ENCODE peak calls at places on chromosomes 2 and 18, in four cellular contexts. J is ovary, Q is progenitor cell of endocrine pancreas, L is sigmoid colon. S is an unnamed sample.
A peak's percentile ranks its signal among the peaks of the same experiment; 100 is the strongest.

GRCh38 chr18:55634545-55634944 is 46.6 kb upstream of the TCF4 start:
- DNase-seq in J (no peak), Q (no peak), L (no peak), S (no peak)

GRCh38 chr2:46036929-46037328 is 260.3 kb upstream of the EPAS1 start:
- DNase-seq in J (no peak), Q (no peak), L (no peak), S (no peak)

GRCh38 chr2:181500201-181500600 is 43.0 kb downstream of the ITGA4 start:
- DNase-seq in J (no peak), Q (no peak), L (no peak), S (no peak)

GRCh38 chr2:157321514-157321913 is 4.1 kb downstream of the ERMN start:
- DNase-seq in J (no peak), Q (no peak), L (no peak), S (no peak)

GRCh38 chr2:88942793-88943192 is 251.3 kb downstream of the RPIA start:
- DNase-seq in J (no peak), Q (no peak), L (no peak), S (no peak)

GRCh38 chr2:26653207-26654060 is 12.3 kb upstream of the CIB4 start:
- DNase-seq in J (no peak), Q (no peak), L (no peak), S (peak; percentile 60)

GRCh38 chr2:180015951-180016709 is 9.0 kb upstream of the CWC22 start:
- DNase-seq in J (no peak), Q (no peak), L (no peak), S (no peak)

GRCh38 chr2:75022516-75022915 is 64.1 kb downstream of the POLE4 start:
- DNase-seq in J (no peak), Q (no peak), L (no peak), S (no peak)

GRCh38 chr2:182767578-182767977 is 51.5 kb downstream of the DNAJC10 start:
- DNase-seq in J (no peak), Q (no peak), L (no peak), S (no peak)

GRCh38 chr2:24539258-24539657 is 48.2 kb downstream of the NCOA1 start:
- DNase-seq in J (no peak), Q (no peak), L (no peak), S (no peak)

S was measured in chondrocyte.